ENCODE peak calls at places on chromosomes 1 and 21, in eight cellular contexts. R is Peyer's patch, S is GM04504, Q is NCI-H1092, B is anterior cingulate cortex, G is iPS-NIHi11, P is NCI-H1694, M is iris pigment epithelial cell. C is an unnamed sample.

GRCh38 chr1:154718566-154718965 is 110.6 kb upstream of the ADAR start:
- DNase-seq in B (no peak), S (no peak), G (no peak), M (no peak), Q (no peak), P (no peak), R (no peak), C (no peak)

GRCh38 chr1:170262540-170262939 is 116.8 kb downstream of the NTMT2 start:
- DNase-seq in Q (no peak), R (no peak), M (no peak), B (no peak), P (no peak), G (no peak), S (no peak), C (peak)

GRCh38 chr21:32475162-32475812 is 62.8 kb downstream of the EVA1C start:
- DNase-seq in M (peak), Q (no peak), G (no peak), S (peak), R (no peak), B (no peak), P (no peak), C (peak)

GRCh38 chr1:206979379-206980043 is 9.3 kb upstream of the FCAMR start:
- DNase-seq in G (peak), S (no peak), B (no peak), Q (peak), M (peak), R (no peak), P (no peak), C (peak)

GRCh38 chr21:44368711-44369446 is 15.5 kb downstream of the TRPM2 start:
- DNase-seq in Q (peak), B (no peak), P (no peak), G (peak), M (no peak), R (peak), S (no peak), C (no peak)

GRCh38 chr1:67060811-67061218 is 6.9 kb upstream of the SLC35D1 start:
- DNase-seq in R (no peak), G (no peak), M (peak), Q (no peak), P (no peak), S (peak), B (no peak), C (peak)

GRCh38 chr1:63892632-63893395 is 119.0 kb downstream of the ROR1 start:
- DNase-seq in P (no peak), Q (peak), B (no peak), S (no peak), R (peak), M (peak), G (no peak), C (peak)

GRCh38 chr1:193592325-193592724 is 405.9 kb upstream of the B3GALT2 start:
- DNase-seq in S (no peak), P (no peak), Q (no peak), M (peak), R (no peak), B (no peak), G (no peak), C (no peak)

GRCh38 chr1:200154069-200154767 is 126.7 kb downstream of the NR5A2 start:
- DNase-seq in Q (no peak), R (peak), B (no peak), M (peak), S (no peak), G (no peak), P (peak), C (no peak)

GRCh38 chr1:57520743-57521142 is 96.9 kb upstream of the DAB1 start:
- DNase-seq in M (no peak), P (no peak), G (no peak), B (no peak), Q (no peak), S (no peak), R (no peak), C (no peak)

GRCh38 chr1:154803203-154803920 is 66.7 kb downstream of the KCNN3 start:
- DNase-seq in R (no peak), M (no peak), Q (no peak), S (no peak), B (no peak), P (no peak), G (no peak), C (no peak)

GRCh38 chr1:168843950-168844349 is 114.9 kb upstream of the DPT start:
- DNase-seq in R (no peak), G (no peak), Q (no peak), S (no peak), P (no peak), M (no peak), B (no peak), C (peak)

GRCh38 chr1:117631761-117632160 is 25.9 kb downstream of the TENT5C start:
- DNase-seq in R (no peak), Q (no peak), M (no peak), S (no peak), G (no peak), B (no peak), P (no peak), C (no peak)

GRCh38 chr1:109213824-109214693 is at the start of gene SARS1:
- DNase-seq in M (peak), Q (peak), B (peak), P (peak), G (peak), S (peak), R (peak), C (peak)

GRCh38 chr1:54825696-54826095 is 24.6 kb upstream of the TTC22 start:
- DNase-seq in R (no peak), Q (no peak), B (no peak), P (no peak), M (no peak), S (no peak), G (no peak), C (no peak)

GRCh38 chr1:68624233-68624632 is 127.4 kb upstream of the DEPDC1 start:
- DNase-seq in P (no peak), S (no peak), R (no peak), Q (no peak), B (no peak), M (peak), G (peak), C (peak)

GRCh38 chr1:187788686-187789085 is 959.9 kb downstream of the PLA2G4A start:
- DNase-seq in P (no peak), Q (no peak), B (no peak), S (no peak), G (no peak), R (no peak), M (no peak), C (no peak)

GRCh38 chr1:162691999-162692575 is 59.8 kb downstream of the DDR2 start:
- DNase-seq in S (no peak), B (no peak), Q (no peak), M (no peak), P (no peak), G (no peak), R (no peak), C (no peak)

GRCh38 chr1:62012095-62012494 is 182.6 kb upstream of the L1TD1 start:
- DNase-seq in M (no peak), P (no peak), Q (no peak), B (no peak), R (no peak), S (no peak), G (no peak), C (no peak)

GRCh38 chr1:226697151-226697575 is 41.9 kb downstream of the ITPKB start:
- DNase-seq in Q (no peak), R (no peak), P (no peak), S (no peak), B (no peak), G (no peak), M (peak), C (peak)

GRCh38 chr1:216416488-216416887 is 6.8 kb downstream of the USH2A start:
- DNase-seq in R (no peak), S (no peak), P (no peak), Q (no peak), G (no peak), B (no peak), M (no peak), C (no peak)

GRCh38 chr1:3219005-3219724 is 150.2 kb downstream of the PRDM16 start:
- DNase-seq in R (peak), Q (peak), M (no peak), S (peak), P (no peak), G (no peak), B (peak), C (peak)

GRCh38 chr1:155473422-155473821 is 89.2 kb downstream of the ASH1L start:
- DNase-seq in Q (no peak), R (no peak), B (no peak), M (no peak), P (no peak), S (no peak), G (no peak), C (no peak)

GRCh38 chr1:89068291-89068690 is 3.3 kb upstream of the GBP1 start:
- DNase-seq in B (no peak), G (no peak), M (peak), P (no peak), Q (no peak), S (peak), R (no peak), C (peak)

GRCh38 chr1:157047064-157047410 is 1.5 kb upstream of the ARHGEF11 start:
- DNase-seq in B (no peak), S (no peak), R (no peak), P (no peak), Q (no peak), M (no peak), G (no peak), C (peak)

GRCh38 chr1:115219937-115220336 is 118.1 kb downstream of the NGF start:
- DNase-seq in G (no peak), R (no peak), M (no peak), B (no peak), S (no peak), Q (no peak), P (no peak), C (peak)

GRCh38 chr1:23960291-23960718 is 677 bp downstream of the PNRC2 start:
- DNase-seq in B (no peak), P (no peak), G (no peak), M (peak), Q (no peak), S (no peak), R (no peak), C (peak)

GRCh38 chr1:5938068-5938740 is 54.0 kb downstream of the NPHP4 start:
- DNase-seq in M (peak), G (no peak), P (no peak), S (peak), B (no peak), Q (no peak), R (no peak), C (peak)

GRCh38 chr1:42380617-42381423 is at the start of gene RIMKLA:
- DNase-seq in P (no peak), M (peak), S (no peak), R (peak), Q (peak), G (peak), B (peak), C (peak)

GRCh38 chr1:154329551-154330131 is 4.3 kb downstream of the ATP8B2 start:
- DNase-seq in B (peak), P (no peak), Q (no peak), G (no peak), R (no peak), S (no peak), M (no peak), C (peak)

GRCh38 chr1:113850127-113850796 is 21.2 kb downstream of the PTPN22 start:
- DNase-seq in S (no peak), M (no peak), P (no peak), G (no peak), R (no peak), B (no peak), Q (no peak), C (no peak)

GRCh38 chr1:151820940-151821339 is 10.7 kb downstream of the RORC start:
- DNase-seq in B (no peak), R (no peak), P (no peak), M (no peak), G (no peak), S (no peak), Q (peak), C (no peak)

GRCh38 chr21:42465008-42465878 is 30.8 kb downstream of the RSPH1 start:
- DNase-seq in Q (no peak), P (no peak), R (peak), B (no peak), G (no peak), M (no peak), S (no peak), C (no peak)

GRCh38 chr1:37325010-37325409 is 149.4 kb upstream of the ZC3H12A start:
- DNase-seq in Q (no peak), M (no peak), S (no peak), P (no peak), G (no peak), R (no peak), B (peak), C (no peak)

GRCh38 chr1:244388961-244389360 is 62.7 kb downstream of the ADSS2 start:
- DNase-seq in G (no peak), S (no peak), B (no peak), M (peak), P (no peak), Q (no peak), R (no peak), C (peak)

GRCh38 chr1:64721576-64722145 is 23.2 kb upstream of the RAVER2 start:
- DNase-seq in G (no peak), P (no peak), R (no peak), B (no peak), S (no peak), M (no peak), Q (no peak), C (no peak)

C was measured in GM23248.